ENCODE peak calls at places on chromosomes 11 and 22, in seven cellular contexts. R is CD4-positive, CD25-positive, alpha-beta regulatory T cell; B is anterior cingulate cortex; F is effector CD8-positive, alpha-beta T cell; C is aorta; Y is endothelial cell; S is HCT116. W is an unnamed sample.

GRCh38 chr22:30310881-30311771 is 15.6 kb downstream of the TBC1D10A start:
- DNase-seq in R (no peak), B (peak; percentile 12), F (no peak), C (peak; percentile 86), Y (no peak), S (no peak), W (no peak)

GRCh38 chr11:76288166-76288978 is 82.1 kb upstream of the WNT11 start:
- DNase-seq in R (peak; percentile 70), B (no peak), F (no peak), C (no peak), Y (peak; percentile 14), S (no peak), W (peak; percentile 17)

GRCh38 chr22:38849816-38850215 is 6.0 kb upstream of the NPTXR start:
- DNase-seq in R (no peak), B (no peak), F (no peak), C (no peak), Y (no peak), S (no peak), W (no peak)

GRCh38 chr22:25148149-25148691 is 51.4 kb upstream of the CRYBB3 start:
- DNase-seq in R (no peak), B (no peak), F (no peak), C (peak; percentile 57), Y (peak; percentile 33), S (no peak), W (no peak)

GRCh38 chr22:44399906-44400762 is 87.4 kb upstream of the SHISAL1 start:
- DNase-seq in R (no peak), B (no peak), F (no peak), C (no peak), Y (peak; percentile 1), S (no peak), W (no peak)

GRCh38 chr22:25488244-25489020 is 76.0 kb upstream of the GRK3 start:
- DNase-seq in R (no peak), B (no peak), F (no peak), C (peak; percentile 81), Y (no peak), S (peak; percentile 79), W (no peak)

GRCh38 chr22:42994917-42995562 is 19.9 kb downstream of the PACSIN2 start:
- DNase-seq in R (no peak), B (no peak), F (no peak), C (peak; percentile 79), Y (no peak), S (no peak), W (no peak)

GRCh38 chr11:71397328-71397860 is 50.8 kb downstream of the DHCR7 start:
- DNase-seq in R (no peak), B (no peak), F (no peak), C (no peak), Y (no peak), S (no peak), W (no peak)

GRCh38 chr11:61776561-61777075 is 15.8 kb downstream of the TMEM258 start:
- DNase-seq in R (peak; percentile 69), B (peak; percentile 59), F (peak; percentile 19), C (no peak), Y (peak; percentile 80), S (peak; percentile 28), W (peak; percentile 34)

GRCh38 chr11:134150195-134150903 is 73.4 kb downstream of the NCAPD3 start:
- DNase-seq in R (no peak), B (peak; percentile 59), F (no peak), C (no peak), Y (no peak), S (no peak), W (no peak)

GRCh38 chr11:62614275-62614674 is 1.2 kb downstream of the ROM1 start:
- DNase-seq in R (no peak), B (no peak), F (no peak), C (no peak), Y (no peak), S (no peak), W (no peak)

GRCh38 chr11:131815631-131816030 is 445.2 kb downstream of the NTM start:
- DNase-seq in R (no peak), B (no peak), F (no peak), C (no peak), Y (no peak), S (no peak), W (no peak)

GRCh38 chr22:30180616-30181015 is 65.9 kb downstream of the LIF start:
- DNase-seq in R (no peak), B (no peak), F (no peak), C (no peak), Y (no peak), S (no peak), W (no peak)

GRCh38 chr11:102831128-102831708 is 12.2 kb downstream of the MMP3 start:
- DNase-seq in R (no peak), B (peak; percentile 5), F (no peak), C (peak; percentile 84), Y (peak; percentile 26), S (no peak), W (no peak)

GRCh38 chr22:38941488-38941987 is 15.9 kb upstream of the APOBEC3A start:
- DNase-seq in R (peak; percentile 48), B (no peak), F (no peak), C (no peak), Y (no peak), S (no peak), W (no peak)

GRCh38 chr11:72244317-72245231 is 598 bp upstream of the PHOX2A start:
- DNase-seq in R (no peak), B (no peak), F (no peak), C (peak; percentile 74), Y (no peak), S (no peak), W (no peak)

GRCh38 chr11:61161190-61162091 is at the start of gene VPS37C:
- DNase-seq in R (peak; percentile 96), B (peak; percentile 88), F (peak; percentile 87), C (peak; percentile 97), Y (peak; percentile 98), S (peak; percentile 76), W (peak; percentile 89)

GRCh38 chr11:106461839-106462545 is 384.5 kb downstream of the AASDHPPT start:
- DNase-seq in R (no peak), B (no peak), F (no peak), C (no peak), Y (no peak), S (no peak), W (no peak)

GRCh38 chr11:74566386-74566960 is 25.9 kb upstream of the POLD3 start:
- DNase-seq in R (no peak), B (no peak), F (no peak), C (no peak), Y (no peak), S (no peak), W (no peak)

GRCh38 chr11:420054-420910 is 5.5 kb upstream of the SIGIRR start:
- DNase-seq in R (no peak), B (no peak), F (no peak), C (no peak), Y (no peak), S (no peak), W (no peak)

GRCh38 chr11:20310596-20311394 is 52.7 kb upstream of the HTATIP2 start:
- DNase-seq in R (no peak), B (peak; percentile 0), F (no peak), C (no peak), Y (no peak), S (no peak), W (no peak)

GRCh38 chr11:118631109-118631508 is 23.7 kb downstream of the PHLDB1 start:
- DNase-seq in R (no peak), B (no peak), F (no peak), C (no peak), Y (no peak), S (no peak), W (no peak)

GRCh38 chr11:16784671-16785070 is 46.2 kb downstream of the C11orf58 start:
- DNase-seq in R (no peak), B (no peak), F (no peak), C (no peak), Y (no peak), S (no peak), W (no peak)

GRCh38 chr11:126253265-126253664 is 15.4 kb downstream of the SRPRA start:
- DNase-seq in R (no peak), B (no peak), F (no peak), C (no peak), Y (no peak), S (no peak), W (no peak)

GRCh38 chr11:102293873-102294601 is 23.2 kb upstream of the BIRC3 start:
- DNase-seq in R (peak; percentile 87), B (no peak), F (no peak), C (no peak), Y (no peak), S (peak; percentile 62), W (peak; percentile 66)

GRCh38 chr11:69475141-69475865 is 6.2 kb upstream of the LINC01488 start:
- DNase-seq in R (no peak), B (no peak), F (no peak), C (peak; percentile 62), Y (no peak), S (no peak), W (no peak)

GRCh38 chr11:2039198-2039759 is 41.6 kb upstream of the H19 start:
- DNase-seq in R (no peak), B (no peak), F (no peak), C (no peak), Y (no peak), S (no peak), W (no peak)

GRCh38 chr11:10731064-10731680 is 19.9 kb upstream of the CTR9 start:
- DNase-seq in R (no peak), B (no peak), F (no peak), C (no peak), Y (no peak), S (no peak), W (no peak)

GRCh38 chr11:12239396-12240298 is 129.3 kb downstream of the MICAL2 start:
- DNase-seq in R (no peak), B (no peak), F (no peak), C (no peak), Y (no peak), S (no peak), W (no peak)

GRCh38 chr22:48718818-48719500 is 1108.7 kb downstream of the BRD1 start:
- DNase-seq in R (no peak), B (no peak), F (no peak), C (peak; percentile 65), Y (no peak), S (no peak), W (no peak)

GRCh38 chr22:19757140-19757984 is 3.2 kb upstream of the TBX1 start:
- DNase-seq in R (no peak), B (no peak), F (no peak), C (no peak), Y (no peak), S (no peak), W (no peak)

GRCh38 chr11:127733552-127733951 is 733.0 kb upstream of the KIRREL3 start:
- DNase-seq in R (no peak), B (no peak), F (no peak), C (no peak), Y (peak; percentile 62), S (no peak), W (no peak)

GRCh38 chr22:19982991-19983578 is 33.5 kb downstream of the ARVCF start:
- DNase-seq in R (no peak), B (no peak), F (no peak), C (peak; percentile 78), Y (no peak), S (no peak), W (no peak)

GRCh38 chr11:112229746-112230433 is 3.7 kb downstream of the PTS start:
- DNase-seq in R (no peak), B (no peak), F (no peak), C (no peak), Y (no peak), S (no peak), W (no peak)

W was measured in central memory CD4-positive, alpha-beta T cell.